ENCODE peak calls at places on chromosomes 6 and 20, in seven cellular contexts. E, U, K, Z, M, W and G are unnamed samples.

GRCh38 chr6:99563056-99563723 is 5.3 kb downstream of the CCNC start:
- DNase-seq in E (no peak), U (peak), K (no peak), Z (no peak), M (no peak), W (no peak), G (no peak)

GRCh38 chr20:57398231-57398821 is 7.1 kb downstream of the RBM38 start:
- DNase-seq in E (peak), U (no peak), K (no peak), Z (no peak), M (no peak), W (peak), G (peak)

GRCh38 chr6:97705568-97705967 is 422.6 kb upstream of the MMS22L start:
- DNase-seq in E (no peak), U (peak), K (no peak), Z (no peak), M (peak), W (no peak), G (no peak)

GRCh38 chr6:68087399-68088133 is 547.5 kb upstream of the ADGRB3 start:
- DNase-seq in E (no peak), U (no peak), K (no peak), Z (no peak), M (no peak), W (no peak), G (no peak)

GRCh38 chr6:22512716-22513452 is 56.5 kb upstream of the HDGFL1 start:
- DNase-seq in E (no peak), U (no peak), K (no peak), Z (peak), M (no peak), W (no peak), G (no peak)

GRCh38 chr20:33995053-33995816 is 1.5 kb downstream of the RALY start:
- DNase-seq in E (no peak), U (peak), K (no peak), Z (no peak), M (no peak), W (no peak), G (no peak)

GRCh38 chr6:64589961-64590360 is 954.4 kb downstream of the PHF3 start:
- DNase-seq in E (no peak), U (no peak), K (no peak), Z (no peak), M (no peak), W (no peak), G (no peak)

GRCh38 chr20:45842169-45842812 is 8.7 kb downstream of the SNX21 start:
- DNase-seq in E (no peak), U (no peak), K (no peak), Z (no peak), M (no peak), W (no peak), G (no peak)

GRCh38 chr6:105259912-105260889 is 80.4 kb upstream of the POPDC3 start:
- DNase-seq in E (no peak), U (no peak), K (no peak), Z (no peak), M (no peak), W (no peak), G (no peak)

GRCh38 chr20:43393072-43393471 is 64.6 kb upstream of the SRSF6 start:
- DNase-seq in E (no peak), U (no peak), K (no peak), Z (no peak), M (no peak), W (no peak), G (no peak)

GRCh38 chr6:107827541-107827940 is 3.4 kb upstream of the SCML4 start:
- DNase-seq in E (no peak), U (no peak), K (no peak), Z (no peak), M (no peak), W (no peak), G (no peak)

GRCh38 chr20:10793741-10794140 is 119.9 kb upstream of the JAG1 start:
- DNase-seq in E (no peak), U (no peak), K (no peak), Z (no peak), M (no peak), W (no peak), G (no peak)

GRCh38 chr6:49556429-49556837 is 6.0 kb downstream of the C6orf141 start:
- DNase-seq in E (no peak), U (peak), K (peak), Z (peak), M (no peak), W (no peak), G (no peak)

GRCh38 chr20:40511478-40511877 is 177.6 kb downstream of the MAFB start:
- DNase-seq in E (no peak), U (peak), K (no peak), Z (no peak), M (no peak), W (no peak), G (no peak)

GRCh38 chr6:81171991-81172740 is 580.3 kb downstream of the TENT5A start:
- DNase-seq in E (no peak), U (peak), K (no peak), Z (peak), M (no peak), W (no peak), G (no peak)

GRCh38 chr6:92504509-92504908 is 914.9 kb downstream of the EPHA7 start:
- DNase-seq in E (no peak), U (no peak), K (no peak), Z (no peak), M (no peak), W (no peak), G (no peak)